ENCODE peak calls at places on chromosomes 16 and 17, in six cellular contexts. P is hepatic stellate cell, B is GM18507, D is HuH-7, E is NCI-H524, T is HTR-8/SVneo. C is an unnamed sample.

GRCh38 chr16:58264961-58265479 is 29.8 kb downstream of the PRSS54 start:
- DNase-seq in P (peak; percentile 41), D (no peak), E (no peak), T (peak; percentile 91), B (no peak), C (no peak)

GRCh38 chr17:34565715-34566114 is 13.7 kb upstream of the TMEM132E start:
- DNase-seq in E (no peak), T (no peak), B (no peak), D (no peak), P (no peak), C (no peak)

GRCh38 chr17:64016248-64016784 is 4.1 kb downstream of the ICAM2 start:
- DNase-seq in E (no peak), P (no peak), D (no peak), B (no peak), T (no peak), C (no peak)

GRCh38 chr16:56606688-56607618 is 1.4 kb upstream of the MT2A start:
- DNase-seq in E (no peak), D (no peak), T (peak; percentile 89), P (peak; percentile 89), B (no peak), C (peak; percentile 64)

GRCh38 chr16:56795011-56795410 is 65.1 kb downstream of the NUP93 start:
- DNase-seq in E (no peak), P (no peak), B (no peak), T (no peak), D (no peak), C (no peak)

GRCh38 chr17:40560592-40561293 is 4.5 kb downstream of the CCR7 start:
- DNase-seq in T (no peak), D (no peak), B (peak; percentile 79), P (peak; percentile 29), E (no peak), C (no peak)

GRCh38 chr16:63617990-63618763 is 1503.7 kb downstream of the CDH11 start:
- DNase-seq in E (peak; percentile 78), P (no peak), D (no peak), T (no peak), B (no peak), C (peak; percentile 55)

GRCh38 chr17:17447264-17447663 is 29.5 kb upstream of the MED9 start:
- DNase-seq in P (no peak), D (no peak), E (no peak), T (no peak), B (no peak), C (no peak)

GRCh38 chr17:53142890-53143289 is 679.8 kb upstream of the KIF2B start:
- DNase-seq in T (no peak), E (no peak), B (no peak), D (no peak), P (no peak), C (no peak)

GRCh38 chr16:3954411-3954921 is 74.0 kb upstream of the CREBBP start:
- DNase-seq in B (no peak), E (no peak), P (peak; percentile 70), D (no peak), T (no peak), C (no peak)

GRCh38 chr17:48637323-48638260 is 11.4 kb upstream of the HOXB9 start:
- DNase-seq in P (peak; percentile 69), T (no peak), D (no peak), B (no peak), E (no peak), C (no peak)

GRCh38 chr16:3935921-3936320 is 55.4 kb upstream of the CREBBP start:
- DNase-seq in E (no peak), B (no peak), P (no peak), D (no peak), T (no peak), C (no peak)

GRCh38 chr17:32519769-32520701 is 33.2 kb downstream of the CDK5R1 start:
- DNase-seq in D (no peak), T (no peak), E (peak; percentile 55), B (no peak), P (peak; percentile 61), C (no peak)

GRCh38 chr17:73972056-73972455 is 231.4 kb upstream of the RPL38 start:
- DNase-seq in B (no peak), T (no peak), P (no peak), D (no peak), E (no peak), C (no peak)

GRCh38 chr16:68479271-68479670 is 31.0 kb upstream of the SMPD3 start:
- DNase-seq in D (no peak), P (no peak), T (no peak), B (no peak), E (no peak), C (no peak)

GRCh38 chr17:77869041-77869595 is 89.4 kb upstream of the TNRC6C start:
- DNase-seq in E (no peak), D (no peak), T (no peak), B (no peak), P (no peak), C (no peak)

GRCh38 chr16:23148513-23149266 is 562 bp downstream of the USP31 start:
- DNase-seq in P (peak; percentile 47), B (peak; percentile 23), D (peak; percentile 40), T (peak; percentile 23), E (no peak), C (peak; percentile 82)

GRCh38 chr17:14205992-14206461 is 30.6 kb downstream of the CDRT15 start:
- DNase-seq in E (no peak), P (no peak), D (no peak), B (no peak), T (no peak), C (peak; percentile 76)

GRCh38 chr17:57544381-57544780 is 200.7 kb downstream of the CCDC182 start:
- DNase-seq in D (no peak), B (no peak), T (no peak), E (peak; percentile 88), P (no peak), C (no peak)